ENCODE peak calls at places on chromosomes 5 and 9, in five cellular contexts. One of them, this sample, is unnamed.

GRCh38 chr9:117091529-117091928 is 323.3 kb downstream of the ASTN2 start:
- DNase-seq in lower lobe of right lung: no peak
- DNase-seq in ureter: no peak
- DNase-seq in fibroblast of the aortic adventitia: no peak
- DNase-seq in activated CD8-positive, alpha-beta memory T cell treated with anti-CD3 and anti-CD28 coated beads, Interleukin-2, amount 50 U/mL, for 48 hours: no peak
- DNase-seq in this sample: no peak

GRCh38 chr5:77213601-77214000 is 3.1 kb downstream of the PDE8B start:
- DNase-seq in lower lobe of right lung: no peak
- DNase-seq in ureter: no peak
- DNase-seq in fibroblast of the aortic adventitia: no peak
- DNase-seq in activated CD8-positive, alpha-beta memory T cell treated with anti-CD3 and anti-CD28 coated beads, Interleukin-2, amount 50 U/mL, for 48 hours: no peak
- DNase-seq in this sample: no peak

GRCh38 chr9:125550633-125551032 is 156.4 kb downstream of the MAPKAP1 start:
- DNase-seq in lower lobe of right lung: no peak
- DNase-seq in ureter: no peak
- DNase-seq in fibroblast of the aortic adventitia: no peak
- DNase-seq in activated CD8-positive, alpha-beta memory T cell treated with anti-CD3 and anti-CD28 coated beads, Interleukin-2, amount 50 U/mL, for 48 hours: no peak
- DNase-seq in this sample: no peak

GRCh38 chr9:69498430-69498829 is 173.4 kb downstream of the ENTREP1 start:
- DNase-seq in lower lobe of right lung: no peak
- DNase-seq in ureter: no peak
- DNase-seq in fibroblast of the aortic adventitia: no peak
- DNase-seq in activated CD8-positive, alpha-beta memory T cell treated with anti-CD3 and anti-CD28 coated beads, Interleukin-2, amount 50 U/mL, for 48 hours: no peak
- DNase-seq in this sample: no peak

GRCh38 chr5:56359809-56360685 is 126.9 kb upstream of the ANKRD55 start:
- DNase-seq in lower lobe of right lung: no peak
- DNase-seq in ureter: no peak
- DNase-seq in fibroblast of the aortic adventitia: no peak
- DNase-seq in activated CD8-positive, alpha-beta memory T cell treated with anti-CD3 and anti-CD28 coated beads, Interleukin-2, amount 50 U/mL, for 48 hours: no peak
- DNase-seq in this sample: no peak

GRCh38 chr5:156815988-156816599 is 34.0 kb upstream of the PPP1R2B start:
- DNase-seq in lower lobe of right lung: no peak
- DNase-seq in ureter: no peak
- DNase-seq in fibroblast of the aortic adventitia: peak
- DNase-seq in activated CD8-positive, alpha-beta memory T cell treated with anti-CD3 and anti-CD28 coated beads, Interleukin-2, amount 50 U/mL, for 48 hours: no peak
- DNase-seq in this sample: peak

GRCh38 chr9:83280259-83280658 is 217.3 kb upstream of the RASEF start:
- DNase-seq in lower lobe of right lung: no peak
- DNase-seq in ureter: no peak
- DNase-seq in fibroblast of the aortic adventitia: no peak
- DNase-seq in activated CD8-positive, alpha-beta memory T cell treated with anti-CD3 and anti-CD28 coated beads, Interleukin-2, amount 50 U/mL, for 48 hours: no peak
- DNase-seq in this sample: no peak

GRCh38 chr5:151002250-151002649 is 18.1 kb upstream of the GPX3 start:
- DNase-seq in lower lobe of right lung: no peak
- DNase-seq in ureter: peak
- DNase-seq in fibroblast of the aortic adventitia: peak
- DNase-seq in activated CD8-positive, alpha-beta memory T cell treated with anti-CD3 and anti-CD28 coated beads, Interleukin-2, amount 50 U/mL, for 48 hours: no peak
- DNase-seq in this sample: no peak

GRCh38 chr5:56078271-56078670 is 83.5 kb upstream of the IL6ST start:
- DNase-seq in lower lobe of right lung: no peak
- DNase-seq in ureter: no peak
- DNase-seq in fibroblast of the aortic adventitia: no peak
- DNase-seq in activated CD8-positive, alpha-beta memory T cell treated with anti-CD3 and anti-CD28 coated beads, Interleukin-2, amount 50 U/mL, for 48 hours: no peak
- DNase-seq in this sample: no peak

GRCh38 chr5:139403418-139403786 is 487 bp downstream of the SPATA24 start:
- DNase-seq in lower lobe of right lung: no peak
- DNase-seq in ureter: no peak
- DNase-seq in fibroblast of the aortic adventitia: no peak
- DNase-seq in activated CD8-positive, alpha-beta memory T cell treated with anti-CD3 and anti-CD28 coated beads, Interleukin-2, amount 50 U/mL, for 48 hours: no peak
- DNase-seq in this sample: peak

GRCh38 chr9:90300901-90301688 is 341.5 kb downstream of the DIRAS2 start:
- DNase-seq in lower lobe of right lung: no peak
- DNase-seq in ureter: peak
- DNase-seq in fibroblast of the aortic adventitia: peak
- DNase-seq in activated CD8-positive, alpha-beta memory T cell treated with anti-CD3 and anti-CD28 coated beads, Interleukin-2, amount 50 U/mL, for 48 hours: no peak
- DNase-seq in this sample: no peak

GRCh38 chr5:77163453-77163852 is 47.0 kb upstream of the PDE8B start:
- DNase-seq in lower lobe of right lung: no peak
- DNase-seq in ureter: no peak
- DNase-seq in fibroblast of the aortic adventitia: no peak
- DNase-seq in activated CD8-positive, alpha-beta memory T cell treated with anti-CD3 and anti-CD28 coated beads, Interleukin-2, amount 50 U/mL, for 48 hours: no peak
- DNase-seq in this sample: no peak

GRCh38 chr9:122780026-122780425 is 8.7 kb upstream of the OR5C1 start:
- DNase-seq in lower lobe of right lung: no peak
- DNase-seq in ureter: no peak
- DNase-seq in fibroblast of the aortic adventitia: no peak
- DNase-seq in activated CD8-positive, alpha-beta memory T cell treated with anti-CD3 and anti-CD28 coated beads, Interleukin-2, amount 50 U/mL, for 48 hours: no peak
- DNase-seq in this sample: no peak

GRCh38 chr5:152072076-152072475 is 147.4 kb upstream of the GLRA1 start:
- DNase-seq in lower lobe of right lung: no peak
- DNase-seq in ureter: no peak
- DNase-seq in fibroblast of the aortic adventitia: peak
- DNase-seq in activated CD8-positive, alpha-beta memory T cell treated with anti-CD3 and anti-CD28 coated beads, Interleukin-2, amount 50 U/mL, for 48 hours: no peak
- DNase-seq in this sample: no peak

GRCh38 chr5:86679529-86679928 is 61.8 kb downstream of the COX7C start:
- DNase-seq in lower lobe of right lung: no peak
- DNase-seq in ureter: peak
- DNase-seq in fibroblast of the aortic adventitia: peak
- DNase-seq in activated CD8-positive, alpha-beta memory T cell treated with anti-CD3 and anti-CD28 coated beads, Interleukin-2, amount 50 U/mL, for 48 hours: no peak
- DNase-seq in this sample: no peak

This sample was measured in activated CD4-positive, alpha-beta memory T cell treated with anti-CD3 and anti-CD28 coated beads, Interleukin-2, amount 10 ng/mL, durations not matched to agents 7 days and 5 days.